ENCODE peak calls at places on chromosomes 2 and 18, in four cellular contexts. K, F, I and H are unnamed samples.

GRCh38 chr2:205161156-205161555 is 521.1 kb upstream of the NRP2 start:
- DNase-seq in K (no peak), F (no peak), I (no peak), H (no peak)

GRCh38 chr2:98935111-98935770 is 784 bp downstream of the CRACDL start:
- DNase-seq in K (no peak), F (no peak), I (peak), H (no peak)

GRCh38 chr2:69946351-69947077 is 14.9 kb downstream of the ASPRV1 start:
- DNase-seq in K (peak), F (peak), I (no peak), H (no peak)

GRCh38 chr2:169965495-169965894 is 138.2 kb downstream of the UBR3 start:
- DNase-seq in K (no peak), F (no peak), I (no peak), H (no peak)

GRCh38 chr2:223545830-223546229 is 56.3 kb downstream of the SCG2 start:
- DNase-seq in K (no peak), F (no peak), I (no peak), H (peak)

GRCh38 chr2:152925540-152926448 is 207.4 kb downstream of the ARL6IP6 start:
- DNase-seq in K (peak), F (peak), I (no peak), H (peak)

GRCh38 chr2:182822733-182823132 is 43.7 kb downstream of the FRZB start:
- DNase-seq in K (no peak), F (no peak), I (no peak), H (peak)

GRCh38 chr2:98875081-98875728 is 60.8 kb downstream of the CRACDL start:
- DNase-seq in K (no peak), F (no peak), I (no peak), H (no peak)

GRCh38 chr2:72988041-72988440 is 70.7 kb downstream of the EMX1 start:
- DNase-seq in K (no peak), F (no peak), I (no peak), H (no peak)

GRCh38 chr2:142130111-142131015 is 453 bp downstream of the LRP1B start:
- DNase-seq in K (peak), F (peak), I (peak), H (peak)

GRCh38 chr2:236959876-236960275 is 125.8 kb upstream of the COPS8 start:
- DNase-seq in K (no peak), F (no peak), I (no peak), H (no peak)

GRCh38 chr2:84857566-84857965 is 23.3 kb downstream of the TRABD2A start:
- DNase-seq in K (no peak), F (no peak), I (no peak), H (no peak)

GRCh38 chr2:204024906-204025475 is 88.4 kb downstream of the ICOS start:
- DNase-seq in K (no peak), F (no peak), I (no peak), H (no peak)

GRCh38 chr18:61893304-61893970 is 630 bp upstream of the RNF152 start:
- DNase-seq in K (no peak), F (no peak), I (peak), H (peak)

GRCh38 chr2:212098966-212099365 is 439.6 kb downstream of the ERBB4 start:
- DNase-seq in K (no peak), F (no peak), I (no peak), H (no peak)

GRCh38 chr18:7830468-7830867 is 263.4 kb downstream of the PTPRM start:
- DNase-seq in K (no peak), F (peak), I (no peak), H (peak)

GRCh38 chr18:45253973-45254372 is 361.3 kb upstream of the SLC14A2 start:
- DNase-seq in K (no peak), F (no peak), I (no peak), H (no peak)

GRCh38 chr18:5868218-5868904 is 27.0 kb downstream of the TMEM200C start:
- DNase-seq in K (peak), F (no peak), I (no peak), H (peak)

GRCh38 chr2:199459286-199460100 is 1.8 kb upstream of the SATB2 start:
- DNase-seq in K (peak), F (peak), I (peak), H (peak)

GRCh38 chr2:70643715-70644114 is 90.1 kb upstream of the TGFA start:
- DNase-seq in K (peak), F (peak), I (no peak), H (peak)

GRCh38 chr18:35345460-35345921 is 1.3 kb upstream of the ZNF24 start:
- DNase-seq in K (peak), F (no peak), I (peak), H (no peak)

GRCh38 chr2:26018184-26018716 is 15.6 kb upstream of the RAB10 start:
- DNase-seq in K (peak), F (peak), I (no peak), H (peak)

DNA sequence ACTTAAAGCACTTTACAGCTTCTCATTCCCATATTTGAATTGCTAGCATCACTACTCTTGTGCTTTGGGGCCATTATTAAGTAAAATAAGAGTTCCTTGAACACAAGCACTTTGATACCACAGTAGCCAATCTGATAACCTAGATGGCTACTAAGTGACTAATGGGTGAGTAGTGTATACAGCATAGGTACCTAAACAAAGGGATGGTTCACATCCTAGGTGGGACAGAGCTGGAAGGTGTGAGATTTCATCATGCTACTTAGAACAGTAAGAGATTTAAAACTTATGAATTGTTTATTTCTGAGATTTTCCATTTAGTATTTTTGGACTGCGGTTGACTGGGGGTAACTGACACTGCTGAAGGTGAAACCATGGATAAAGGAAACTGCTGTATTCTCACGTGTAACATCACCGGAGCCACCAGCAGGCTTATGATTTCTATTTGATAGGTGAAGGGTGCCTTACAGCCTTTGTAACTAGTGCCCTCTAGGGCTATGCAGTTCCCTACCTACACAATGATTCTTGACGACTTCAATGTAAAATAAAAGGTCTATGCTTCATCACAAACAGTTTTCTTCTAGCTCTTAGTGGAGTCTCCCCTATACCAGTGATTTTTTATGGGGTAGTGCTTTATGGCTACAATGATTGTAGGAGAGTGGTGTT is 22.1 kb upstream of the CRIM1 start:
- DNase-seq in K (no peak), F (no peak), I (no peak), H (no peak)
- TF ChIP-seq JUND in K (no peak), F (no peak), I (no peak), H (no peak)

GRCh38 chr2:66771359-66771978 is 336.5 kb downstream of the MEIS1 start:
- DNase-seq in K (no peak), F (no peak), I (no peak), H (no peak)
- TF ChIP-seq JUND in K (no peak), F (no peak), I (no peak), H (no peak)

DNA sequence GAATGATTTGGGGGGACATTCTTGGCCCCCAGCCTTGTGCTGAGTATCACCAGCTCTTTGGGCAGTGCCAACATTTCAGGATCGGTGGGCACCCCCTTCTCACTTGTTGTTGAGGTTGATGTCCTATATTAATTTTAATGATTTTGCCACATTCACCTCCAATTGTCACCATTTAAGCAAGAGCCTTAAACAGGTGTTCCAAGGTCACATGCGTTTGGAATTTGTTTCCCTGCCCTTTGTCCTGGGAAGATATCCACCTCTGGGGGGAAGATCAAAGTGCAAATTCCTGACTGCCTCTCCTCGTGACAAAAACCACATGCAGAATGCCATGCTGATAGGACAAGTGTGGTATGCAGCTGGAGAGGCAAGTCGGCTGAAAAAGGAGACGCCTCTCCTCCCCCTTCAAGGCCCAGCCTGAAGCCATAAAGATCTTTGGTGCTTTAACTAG is 72.5 kb upstream of the ID2 start:
- DNase-seq in K (peak), F (no peak), I (no peak), H (no peak)
- TF ChIP-seq JUND in K (peak), F (no peak), I (no peak), H (no peak)

DNA sequence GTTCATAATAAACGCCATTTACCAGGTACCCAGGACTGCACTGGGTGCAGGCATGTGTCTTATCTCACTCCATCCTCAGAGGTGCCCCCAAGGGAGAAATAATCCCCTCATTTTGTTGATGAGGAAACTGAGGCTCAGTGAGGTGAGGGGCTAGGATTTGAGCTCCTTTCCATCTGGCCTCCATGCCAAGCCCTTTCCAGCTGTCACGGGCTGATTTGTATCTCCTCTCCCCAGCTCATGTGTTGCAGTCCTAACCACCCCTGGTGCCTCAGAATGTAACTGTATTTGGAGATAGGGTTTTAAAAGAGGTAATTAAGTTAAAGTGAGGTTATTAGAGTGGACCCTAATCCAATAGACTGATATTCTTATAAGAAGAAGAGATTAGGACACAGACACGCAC is 137.3 kb downstream of the MYCN start:
- DNase-seq in K (no peak), F (no peak), I (no peak), H (no peak)
- TF ChIP-seq JUND in K (no peak), F (no peak), I (no peak), H (no peak)

GRCh38 chr2:115746151-115746550 is 1303.7 kb downstream of the DPP10 start:
- DNase-seq in K (no peak), F (no peak), I (no peak), H (no peak)
- TF ChIP-seq JUND in K (no peak), F (no peak), I (no peak), H (no peak)

DNA sequence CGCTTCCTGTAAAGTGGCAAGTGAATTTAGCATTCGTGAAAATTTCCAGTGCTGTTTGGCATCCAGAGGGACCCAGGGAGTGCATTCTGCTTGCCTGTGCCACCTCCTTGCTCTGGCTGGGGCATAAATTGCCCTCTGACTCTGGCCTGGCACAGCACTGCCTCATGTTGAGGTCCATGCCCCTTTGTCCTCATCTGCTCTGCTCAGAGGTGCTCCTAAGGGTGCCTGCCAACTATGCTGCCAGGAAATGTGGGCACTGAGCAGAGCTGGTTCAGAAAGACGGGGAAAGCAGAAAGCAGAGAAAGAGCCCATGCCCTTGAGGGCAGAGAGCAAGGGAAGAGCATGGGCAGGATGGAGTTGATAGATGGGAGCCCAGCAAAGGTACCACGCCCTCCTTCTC is 441.3 kb upstream of the TNP1 start:
- DNase-seq in K (no peak), F (no peak), I (no peak), H (no peak)
- TF ChIP-seq JUND in K (no peak), F (no peak), I (no peak), H (no peak)